ENCODE peak calls at places on chromosomes 4 and X, in four cellular contexts. I is K562, N is HepG2, U is GM12878. A is an unnamed sample. For H3K4me1 and H3K79me2, the result is how much of the 10 kb centered on the place peaks cover.

GRCh38 chrX:40207626-40208025 is 109.9 kb upstream of the BCOR start:
- DNase-seq in I (peak), N (no peak), U (no peak), A (no peak)

GRCh38 chrX:54416965-54417364 is 23.2 kb upstream of the TSR2 start:
- DNase-seq in U (no peak), N (no peak), I (no peak), A (no peak)

GRCh38 chr4:69830529-69831269 is 29.2 kb downstream of the SULT1E1 start:
- DNase-seq in I (no peak), N (peak), U (no peak), A (peak)

GRCh38 chrX:136667446-136668168 is 19.6 kb downstream of the CD40LG start:
- DNase-seq in N (no peak), U (no peak), I (no peak), A (no peak)

GRCh38 chr4:38284294-38285045 is 324.3 kb downstream of the PTTG2 start:
- DNase-seq in I (peak), N (no peak), U (no peak), A (no peak)

GRCh38 chr4:8766610-8767009 is 105.0 kb downstream of the HMX1 start:
- DNase-seq in U (no peak), I (no peak), N (no peak), A (no peak)

GRCh38 chr4:99763635-99764101 is 53.0 kb upstream of the DAPP1 start:
- DNase-seq in I (no peak), N (no peak), U (no peak), A (peak)

GRCh38 chr4:143514432-143514831 is 930 bp downstream of the SMARCA5 start:
- DNase-seq in U (no peak), I (peak), N (peak), A (peak)

GRCh38 chrX:23003121-23003520 is 3.4 kb downstream of the DDX53 start:
- DNase-seq in I (no peak), U (no peak), N (no peak), A (peak)

GRCh38 chr4:147780137-147780777 is 48.4 kb downstream of the ARHGAP10 start:
- DNase-seq in U (peak), I (no peak), N (no peak), A (no peak)

GRCh38 chrX:134139090-134139489 is 97.9 kb upstream of the CCDC160 start:
- DNase-seq in I (no peak), U (no peak), N (no peak), A (peak)

GRCh38 chrX:47878198-47878597 is 41.5 kb downstream of the ZNF81 start:
- DNase-seq in I (no peak), U (no peak), N (no peak), A (no peak)

GRCh38 chrX:74372272-74372671 is 49.0 kb upstream of the SLC16A2 start:
- DNase-seq in U (no peak), I (no peak), N (no peak), A (no peak)

GRCh38 chr4:28093071-28093470 is 1232.4 kb downstream of the STIM2 start:
- DNase-seq in U (no peak), N (no peak), I (no peak), A (no peak)

GRCh38 chr4:123390846-123391456 is 5.6 kb upstream of the SPRY1 start:
- DNase-seq in I (peak), N (no peak), U (no peak), A (peak)

GRCh38 chr4:31169851-31170250 is 449.7 kb downstream of the PCDH7 start:
- DNase-seq in U (no peak), N (no peak), I (no peak), A (no peak)

GRCh38 chr4:173332021-173332487 is 2.1 kb downstream of the HMGB2 start:
- DNase-seq in U (no peak), I (no peak), N (no peak), A (peak)

GRCh38 chr4:24488399-24489164 is 95.8 kb downstream of the DHX15 start:
- DNase-seq in N (peak), I (peak), U (peak), A (peak)

GRCh38 chr4:185254434-185254833 is 45.0 kb downstream of the SNX25 start:
- DNase-seq in N (peak), U (no peak), I (no peak), A (peak)

GRCh38 chr4:185257694-185258093 is 48.3 kb downstream of the SNX25 start:
- DNase-seq in N (no peak), U (no peak), I (no peak), A (no peak)

GRCh38 chr4:185255868-185256267 is 46.5 kb downstream of the SNX25 start:
- DNase-seq in U (no peak), N (no peak), I (no peak), A (no peak)

GRCh38 chr4:185257086-185257485 is 47.7 kb downstream of the SNX25 start:
- DNase-seq in N (no peak), I (no peak), U (no peak), A (no peak)

DNA sequence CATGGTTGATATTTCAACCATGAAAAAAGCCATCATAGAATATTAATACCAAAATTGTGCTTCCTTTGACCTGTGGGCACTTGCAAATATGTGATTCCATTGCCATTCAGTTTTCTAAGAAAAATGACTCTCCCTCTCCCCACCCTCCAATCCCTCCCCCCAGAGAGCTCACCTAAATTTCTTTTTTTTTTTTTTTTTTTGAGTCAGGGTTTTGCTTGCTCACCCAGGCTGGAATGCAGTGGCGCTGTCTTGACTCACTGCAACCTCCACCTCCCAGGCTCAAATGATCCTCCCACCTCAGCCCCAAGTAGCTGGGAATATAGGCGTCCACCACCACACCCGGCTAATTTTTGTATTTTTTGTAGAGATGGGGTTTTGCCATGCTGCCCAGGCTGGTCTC is 47.0 kb downstream of the SNX25 start:
- DNase-seq in I (peak), N (no peak), U (no peak), A (no peak)
- H3K4me1 ChIP-seq in I (under half), N (under half), U (under half), A (under half)

DNA sequence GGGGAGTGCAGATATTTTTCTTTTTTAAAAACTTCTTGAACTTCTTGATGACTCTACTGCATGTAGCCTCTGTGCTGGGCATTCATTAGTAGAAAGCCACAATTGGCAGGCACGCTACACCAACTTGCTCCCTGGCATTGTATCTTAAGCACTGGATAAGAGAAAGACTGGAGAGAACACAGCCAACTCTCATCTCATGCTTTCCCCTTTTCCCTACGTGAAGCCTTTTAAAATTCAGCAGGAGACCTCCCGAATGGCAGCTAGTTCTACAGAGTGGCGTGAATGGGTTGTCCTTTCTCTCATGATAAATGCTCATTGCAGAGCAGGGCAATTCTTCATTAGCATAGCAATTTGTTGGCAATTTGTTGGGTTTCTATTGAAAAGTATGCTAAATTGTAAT is 47.9 kb downstream of the SEPTIN11 start:
- DNase-seq in N (no peak), I (no peak), U (no peak), A (no peak)
- H3K79me2 ChIP-seq in N (under half), I (under half), U (under half), A (under half)

DNA sequence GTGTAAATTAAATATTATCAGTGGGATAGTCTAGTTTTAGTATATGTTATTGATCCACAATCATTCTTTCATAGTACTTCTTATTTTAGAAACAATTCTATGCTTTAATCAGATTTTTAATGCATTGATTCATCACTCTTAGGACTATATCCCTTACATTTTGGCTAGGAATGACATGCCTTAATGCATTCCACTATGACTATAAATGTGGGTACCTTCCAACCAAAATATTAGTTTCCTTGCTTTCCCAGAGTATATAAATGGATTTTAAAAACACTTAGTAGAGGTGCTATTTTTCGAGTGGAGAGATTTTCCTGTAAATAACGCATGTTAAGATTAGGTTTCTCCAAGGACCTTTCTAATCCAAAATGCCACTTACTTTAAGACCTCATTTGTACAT is 7.0 kb upstream of the PDLIM5 start:
- DNase-seq in U (no peak), N (no peak), I (no peak), A (no peak)
- TF ChIP-seq MYC in U (no peak), N (no peak), I (no peak), A (no peak)

DNA sequence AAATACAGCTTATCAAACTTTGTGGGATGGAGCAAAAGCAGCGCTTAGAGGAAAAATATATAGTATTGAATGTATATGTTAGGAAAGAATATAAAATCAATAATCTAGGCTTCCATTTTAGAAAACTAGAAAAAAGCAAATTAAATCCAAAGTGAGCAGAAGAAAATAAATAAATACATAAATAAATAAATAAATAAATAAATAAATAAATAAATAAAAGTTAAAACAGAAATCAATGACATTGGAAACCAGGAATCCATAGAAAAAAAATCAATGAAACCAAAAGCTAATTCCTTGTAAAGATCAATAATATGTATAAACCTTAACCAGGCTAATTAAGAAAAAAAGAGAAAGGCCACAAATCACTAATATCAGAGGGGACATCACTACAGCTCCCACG is 141.8 kb upstream of the C1QTNF7 start:
- DNase-seq in N (no peak), I (no peak), U (no peak), A (no peak)
- H3K4me1 ChIP-seq in N (under half), I (under half), U (under half), A (under half)

GRCh38 chr4:118767109-118767508 is 68.8 kb downstream of the SEC24D start:
- DNase-seq in U (no peak), N (no peak), I (peak), A (no peak)

GRCh38 chr4:118772149-118773081 is 63.5 kb downstream of the SEC24D start:
- DNase-seq in N (peak), I (peak), U (no peak), A (peak)

GRCh38 chr4:118765399-118765798 is 70.5 kb downstream of the SEC24D start:
- DNase-seq in I (peak), N (no peak), U (no peak), A (peak)

GRCh38 chr4:118770741-118771187 is 65.2 kb downstream of the SEC24D start:
- DNase-seq in U (no peak), N (no peak), I (no peak), A (no peak)

DNA sequence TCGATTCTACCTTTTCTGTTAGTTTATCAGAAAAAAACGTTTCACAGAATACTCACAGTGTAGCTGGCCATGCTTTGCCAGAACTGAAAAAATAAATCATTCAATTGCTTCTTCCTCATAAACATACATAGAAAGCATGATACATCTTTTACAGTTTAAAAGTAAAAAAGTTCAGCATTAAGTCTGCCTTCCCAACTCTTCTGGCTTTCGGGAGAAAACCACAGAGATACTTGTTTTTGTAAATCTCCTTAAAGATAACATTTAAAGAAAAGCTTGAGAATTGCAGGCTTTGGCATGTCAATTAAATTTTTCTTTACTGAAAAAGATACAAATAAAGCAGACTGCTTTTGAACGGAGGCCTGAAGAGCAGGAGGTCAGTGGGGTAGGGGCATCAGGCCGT is 66.8 kb downstream of the SEC24D start:
- DNase-seq in U (no peak), I (no peak), N (no peak), A (no peak)
- H3K79me2 ChIP-seq in U (under half), I (under half), N (under half), A (under half)

DNA sequence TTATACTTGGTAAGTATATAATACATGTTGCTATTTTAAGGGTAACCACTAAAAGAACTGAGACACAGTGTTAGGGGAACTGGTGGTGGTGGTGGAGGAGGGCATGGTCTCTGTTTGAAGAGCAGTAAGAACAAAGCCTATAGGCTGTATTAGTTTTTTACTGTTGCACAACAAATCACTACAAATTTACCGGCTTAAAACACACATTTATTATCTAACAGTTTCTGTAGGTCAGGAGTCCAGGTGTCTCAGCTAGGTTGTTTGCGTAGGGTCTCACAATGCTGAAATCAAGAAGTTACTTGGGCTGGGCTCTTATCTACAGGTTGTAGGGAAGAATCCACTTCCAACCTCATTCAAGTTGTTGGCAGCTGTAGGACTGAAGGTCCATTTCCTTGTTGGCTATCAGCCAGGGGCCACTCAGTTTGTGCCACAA is 52.6 kb downstream of the CASK start:
- DNase-seq in I (no peak), U (no peak), N (peak), A (no peak)
- TF ChIP-seq MYC in I (no peak), U (no peak), N (no peak), A (no peak)

GRCh38 chr4:139552506-139552905 is 3.5 kb downstream of the SETD7 start:
- DNase-seq in U (no peak), I (no peak), N (no peak), A (no peak)
- H3K4me1 ChIP-seq in U (under half), I (under half), N (under half), A (under half)

GRCh38 chr4:2867758-2868491 is 24.3 kb downstream of the ADD1 start:
- DNase-seq in I (peak), N (peak), U (no peak), A (peak)
- H3K79me2 ChIP-seq in I (half or more), N (half or more), U (under half), A (half or more)